ENCODE peak calls at places on chromosomes 12 and 14, in five cellular contexts. One of them, this sample, is unnamed.
A peak's percentile ranks its signal among the peaks of the same experiment; 100 is the strongest.

GRCh38 chr14:31712244-31713127 is 151.3 kb downstream of the NUBPL start:
- DNase-seq in thyroid gland: no peak
- DNase-seq in PC-3: no peak
- DNase-seq in aorta: no peak
- DNase-seq in right cardiac atrium: no peak
- DNase-seq in this sample: no peak

GRCh38 chr14:28661171-28661772 is 105.3 kb upstream of the FOXG1 start:
- DNase-seq in thyroid gland: no peak
- DNase-seq in PC-3: peak; percentile 90
- DNase-seq in aorta: no peak
- DNase-seq in right cardiac atrium: no peak
- DNase-seq in this sample: no peak

GRCh38 chr12:123971770-123972447 is 722 bp downstream of the CCDC92 start:
- DNase-seq in thyroid gland: peak; percentile 54
- DNase-seq in PC-3: peak; percentile 72
- DNase-seq in aorta: peak; percentile 80
- DNase-seq in right cardiac atrium: no peak
- DNase-seq in this sample: peak; percentile 23

GRCh38 chr12:32548691-32549412 is 130.2 kb upstream of the DNM1L start:
- DNase-seq in thyroid gland: peak; percentile 29
- DNase-seq in PC-3: no peak
- DNase-seq in aorta: no peak
- DNase-seq in right cardiac atrium: no peak
- DNase-seq in this sample: no peak

GRCh38 chr12:96502477-96502876 is 13.1 kb downstream of the CFAP54 start:
- DNase-seq in thyroid gland: no peak
- DNase-seq in PC-3: peak; percentile 32
- DNase-seq in aorta: no peak
- DNase-seq in right cardiac atrium: no peak
- DNase-seq in this sample: no peak

GRCh38 chr12:88753074-88753473 is 172.8 kb upstream of the KITLG start:
- DNase-seq in thyroid gland: no peak
- DNase-seq in PC-3: no peak
- DNase-seq in aorta: no peak
- DNase-seq in right cardiac atrium: no peak
- DNase-seq in this sample: no peak

GRCh38 chr12:66194122-66194521 is 5.1 kb downstream of the IRAK3 start:
- DNase-seq in thyroid gland: no peak
- DNase-seq in PC-3: no peak
- DNase-seq in aorta: no peak
- DNase-seq in right cardiac atrium: no peak
- DNase-seq in this sample: no peak

GRCh38 chr14:77256694-77257093 is 14.3 kb downstream of the NGB start:
- DNase-seq in thyroid gland: no peak
- DNase-seq in PC-3: no peak
- DNase-seq in aorta: no peak
- DNase-seq in right cardiac atrium: no peak
- DNase-seq in this sample: no peak

GRCh38 chr12:3962661-3963483 is 89.7 kb upstream of the PARP11 start:
- DNase-seq in thyroid gland: no peak
- DNase-seq in PC-3: no peak
- DNase-seq in aorta: no peak
- DNase-seq in right cardiac atrium: peak; percentile 67
- DNase-seq in this sample: peak; percentile 6

GRCh38 chr12:95300286-95300685 is 82.7 kb downstream of the VEZT start:
- DNase-seq in thyroid gland: no peak
- DNase-seq in PC-3: no peak
- DNase-seq in aorta: no peak
- DNase-seq in right cardiac atrium: no peak
- DNase-seq in this sample: no peak

GRCh38 chr14:31090872-31091764 is 64.9 kb upstream of the STRN3 start:
- DNase-seq in thyroid gland: peak; percentile 70
- DNase-seq in PC-3: peak; percentile 80
- DNase-seq in aorta: no peak
- DNase-seq in right cardiac atrium: no peak
- DNase-seq in this sample: peak; percentile 16

GRCh38 chr14:59631237-59631636 is 54.6 kb upstream of the CCDC175 start:
- DNase-seq in thyroid gland: no peak
- DNase-seq in PC-3: peak; percentile 58
- DNase-seq in aorta: no peak
- DNase-seq in right cardiac atrium: no peak
- DNase-seq in this sample: no peak

GRCh38 chr12:6082613-6083012 is 41.9 kb downstream of the VWF start:
- DNase-seq in thyroid gland: no peak
- DNase-seq in PC-3: no peak
- DNase-seq in aorta: no peak
- DNase-seq in right cardiac atrium: no peak
- DNase-seq in this sample: no peak

GRCh38 chr12:27425306-27425705 is 21.2 kb upstream of the SMCO2 start:
- DNase-seq in thyroid gland: no peak
- DNase-seq in PC-3: no peak
- DNase-seq in aorta: no peak
- DNase-seq in right cardiac atrium: no peak
- DNase-seq in this sample: no peak

GRCh38 chr12:93126069-93126474 is 197.0 kb upstream of the EEA1 start:
- DNase-seq in thyroid gland: no peak
- DNase-seq in PC-3: no peak
- DNase-seq in aorta: no peak
- DNase-seq in right cardiac atrium: no peak
- DNase-seq in this sample: no peak

GRCh38 chr12:3267690-3268089 is 190.5 kb downstream of the TSPAN9 start:
- DNase-seq in thyroid gland: no peak
- DNase-seq in PC-3: no peak
- DNase-seq in aorta: no peak
- DNase-seq in right cardiac atrium: no peak
- DNase-seq in this sample: no peak

GRCh38 chr14:96105089-96105920 is 66.1 kb downstream of the C14orf132 start:
- DNase-seq in thyroid gland: no peak
- DNase-seq in PC-3: no peak
- DNase-seq in aorta: peak; percentile 57
- DNase-seq in right cardiac atrium: no peak
- DNase-seq in this sample: no peak

GRCh38 chr14:96102071-96102856 is 63.1 kb downstream of the C14orf132 start:
- DNase-seq in thyroid gland: no peak
- DNase-seq in PC-3: no peak
- DNase-seq in aorta: no peak
- DNase-seq in right cardiac atrium: no peak
- DNase-seq in this sample: no peak

GRCh38 chr14:96104469-96105057 is 65.4 kb downstream of the C14orf132 start:
- DNase-seq in thyroid gland: no peak
- DNase-seq in PC-3: peak; percentile 22
- DNase-seq in aorta: peak; percentile 92
- DNase-seq in right cardiac atrium: peak; percentile 72
- DNase-seq in this sample: peak; percentile 47

GRCh38 chr14:96103560-96104460 is 64.6 kb downstream of the C14orf132 start:
- DNase-seq in thyroid gland: no peak
- DNase-seq in PC-3: no peak
- DNase-seq in aorta: peak; percentile 43
- DNase-seq in right cardiac atrium: no peak
- DNase-seq in this sample: no peak

DNA sequence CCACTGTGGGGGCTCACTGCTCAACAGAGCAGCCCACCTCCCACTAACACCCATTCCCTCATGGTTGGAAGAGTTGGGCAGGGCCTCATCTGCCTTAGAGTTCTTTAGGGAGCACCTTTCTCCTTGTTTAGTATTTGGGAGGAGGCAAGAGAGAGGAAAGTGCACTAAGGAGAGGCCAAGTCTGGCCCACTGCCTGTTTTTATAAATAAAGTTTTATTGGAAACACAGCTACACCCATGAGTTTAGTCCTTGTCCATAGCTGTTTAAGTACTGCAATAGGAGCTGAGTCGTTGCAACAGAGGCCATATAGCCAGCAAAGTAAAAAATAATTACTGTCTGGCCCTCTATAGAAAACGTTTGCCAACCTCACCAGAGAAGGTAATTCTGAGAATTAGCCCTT is 63.9 kb downstream of the C14orf132 start:
- DNase-seq in thyroid gland: no peak
- DNase-seq in PC-3: no peak
- DNase-seq in aorta: no peak
- DNase-seq in right cardiac atrium: no peak
- DNase-seq in this sample: no peak
- H3K4me1 ChIP-seq in thyroid gland: peaks cover 32% of the 10 kb centered on the region
- H3K4me1 ChIP-seq in PC-3: no peaks in the 10 kb centered on the region
- H3K4me1 ChIP-seq in aorta: no peaks in the 10 kb centered on the region
- H3K4me1 ChIP-seq in right cardiac atrium: no peaks in the 10 kb centered on the region
- H3K4me1 ChIP-seq in this sample: no peaks in the 10 kb centered on the region

GRCh38 chr14:93014038-93015023 is 91.4 kb downstream of the CHGA start:
- DNase-seq in thyroid gland: no peak
- DNase-seq in PC-3: no peak
- DNase-seq in aorta: no peak
- DNase-seq in right cardiac atrium: peak; percentile 13
- DNase-seq in this sample: no peak
- H3K4me1 ChIP-seq in thyroid gland: peaks cover 89% of the 10 kb centered on the region
- H3K4me1 ChIP-seq in PC-3: no peaks in the 10 kb centered on the region
- H3K4me1 ChIP-seq in aorta: peaks cover 4% of the 10 kb centered on the region
- H3K4me1 ChIP-seq in right cardiac atrium: peaks cover 45% of the 10 kb centered on the region
- H3K4me1 ChIP-seq in this sample: peaks cover 95% of the 10 kb centered on the region

DNA sequence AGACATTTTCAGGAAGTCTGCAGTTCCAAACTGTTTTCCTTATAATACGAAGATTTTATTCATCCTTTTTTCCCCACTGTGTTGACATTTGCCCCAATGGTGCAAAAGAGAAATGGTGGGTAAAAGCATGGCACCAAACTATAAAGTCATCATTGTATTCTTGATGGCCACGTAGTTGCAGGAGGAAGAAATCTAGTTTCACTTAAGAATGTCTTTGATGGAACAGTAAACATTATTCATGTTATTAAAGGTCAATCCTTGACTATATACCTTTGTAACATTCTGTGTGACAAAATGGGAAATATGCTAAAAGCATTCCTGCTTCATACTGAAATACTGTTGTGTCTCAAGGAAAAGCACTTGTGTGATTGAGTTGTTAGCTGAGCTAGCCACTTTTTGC is 80.1 kb downstream of the PRKCH start:
- DNase-seq in thyroid gland: no peak
- DNase-seq in PC-3: no peak
- DNase-seq in aorta: no peak
- DNase-seq in right cardiac atrium: no peak
- DNase-seq in this sample: no peak
- H3K4me1 ChIP-seq in thyroid gland: peaks cover 4% of the 10 kb centered on the region
- H3K4me1 ChIP-seq in PC-3: no peaks in the 10 kb centered on the region
- H3K4me1 ChIP-seq in aorta: no peaks in the 10 kb centered on the region
- H3K4me1 ChIP-seq in right cardiac atrium: peaks cover 4% of the 10 kb centered on the region
- H3K4me1 ChIP-seq in this sample: peaks cover 41% of the 10 kb centered on the region

DNA sequence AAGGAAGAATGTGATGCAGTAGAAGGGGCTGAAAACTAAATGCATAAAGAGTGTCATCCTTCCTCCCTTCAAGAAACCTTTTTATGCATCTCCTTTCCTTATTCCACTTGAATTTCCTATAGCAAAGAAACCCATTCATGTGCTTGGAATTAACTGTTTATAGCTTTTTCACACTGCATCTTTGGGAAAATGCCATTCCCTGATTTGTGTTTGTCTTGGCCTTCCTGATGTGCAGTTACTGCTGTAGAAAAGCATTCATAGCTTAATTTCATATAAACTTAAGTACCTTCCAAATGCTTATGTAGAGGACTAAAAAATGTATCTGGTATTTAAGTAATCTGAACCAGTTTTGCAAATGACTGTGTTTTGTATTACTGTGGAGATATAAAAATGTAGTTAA is 61.8 kb downstream of the SDR9C7 start:
- DNase-seq in thyroid gland: no peak
- DNase-seq in PC-3: no peak
- DNase-seq in aorta: no peak
- DNase-seq in right cardiac atrium: no peak
- DNase-seq in this sample: no peak
- H3K4me1 ChIP-seq in thyroid gland: no peaks in the 10 kb centered on the region
- H3K4me1 ChIP-seq in PC-3: no peaks in the 10 kb centered on the region
- H3K4me1 ChIP-seq in aorta: no peaks in the 10 kb centered on the region
- H3K4me1 ChIP-seq in right cardiac atrium: no peaks in the 10 kb centered on the region
- H3K4me1 ChIP-seq in this sample: peaks cover 2% of the 10 kb centered on the region